ENCODE peak calls at places on chromosome 18, in five cellular contexts. D is NB4, J is body of pancreas, L is gastrocnemius medialis, C is ovary. I is an unnamed sample.

GRCh38 chr18:69951182-69951581 is 3.5 kb upstream of the CD226 start:
- DNase-seq in J (no peak), D (no peak), C (no peak), L (no peak), I (no peak)

GRCh38 chr18:34801769-34802168 is 91.7 kb downstream of the DTNA start:
- DNase-seq in L (no peak), D (no peak), J (no peak), C (no peak), I (no peak)

GRCh38 chr18:37550118-37550875 is 15.3 kb downstream of the CELF4 start:
- DNase-seq in D (no peak), L (no peak), J (no peak), C (no peak), I (no peak)

GRCh38 chr18:45169610-45170009 is 445.7 kb upstream of the SLC14A2 start:
- DNase-seq in D (peak; percentile 75), J (peak; percentile 10), C (no peak), L (peak; percentile 61), I (no peak)

GRCh38 chr18:56380682-56381081 is 257.7 kb downstream of the TXNL1 start:
- DNase-seq in L (no peak), C (no peak), J (no peak), D (no peak), I (no peak)

GRCh38 chr18:24271381-24272331 is 126.0 kb downstream of the OSBPL1A start:
- DNase-seq in J (peak; percentile 85), L (peak; percentile 77), D (peak; percentile 66), C (peak; percentile 76), I (no peak)

GRCh38 chr18:10270160-10270571 is 184.3 kb upstream of the APCDD1 start:
- DNase-seq in J (peak; percentile 57), D (no peak), C (peak; percentile 64), L (no peak), I (no peak)

GRCh38 chr18:58429442-58429841 is 199.4 kb downstream of the ALPK2 start:
- DNase-seq in C (no peak), D (no peak), L (no peak), J (peak; percentile 67), I (no peak)

GRCh38 chr18:41731887-41732286 is 223.1 kb upstream of the PIK3C3 start:
- DNase-seq in D (no peak), C (no peak), L (no peak), J (no peak), I (no peak)

GRCh38 chr18:54931152-54931551 is 28.1 kb downstream of the CCDC68 start:
- DNase-seq in D (no peak), C (no peak), J (no peak), L (no peak), I (no peak)

GRCh38 chr18:22322251-22322691 is 95.4 kb downstream of the CTAGE1 start:
- DNase-seq in C (peak; percentile 42), D (no peak), J (no peak), L (no peak), I (no peak)

GRCh38 chr18:12377556-12378553 is 828 bp upstream of the AFG3L2 start:
- DNase-seq in C (no peak), D (no peak), J (no peak), L (no peak), I (no peak)
- TF ChIP-seq CTCF in C (peak; percentile 56), D (no peak), J (no peak), L (no peak), I (peak; percentile 9)

DNA sequence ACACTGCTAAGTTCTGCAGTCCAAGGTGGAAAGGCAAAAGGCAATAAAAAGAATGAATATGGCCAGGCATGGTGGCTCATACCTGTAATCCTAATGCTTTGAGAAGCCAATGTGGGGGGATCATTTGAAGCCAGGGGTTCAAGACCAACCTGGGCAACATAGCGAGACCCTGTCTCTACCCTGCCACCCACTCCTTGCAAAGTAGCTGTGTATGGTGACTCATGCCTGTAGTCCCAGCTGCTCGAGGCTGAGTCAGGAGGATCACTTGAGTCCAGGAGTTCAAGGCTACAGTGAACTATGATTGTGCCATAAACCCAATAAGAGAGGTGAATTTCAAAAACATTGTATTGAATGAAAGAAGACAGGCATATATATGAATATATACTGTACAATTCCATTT is 2.4 kb downstream of the MYL12B start:
- DNase-seq in L (no peak), C (no peak), D (peak; percentile 37), J (peak; percentile 25), I (no peak)
- H3K4me3 ChIP-seq in L (peak overlapping the region; percentile 80), C (no peak overlapping the region), D (peak overlapping the region; percentile 99), J (no peak overlapping the region), I (peak overlapping the region; percentile 86)

GRCh38 chr18:79485788-79486355 is 90.1 kb downstream of the NFATC1 start:
- DNase-seq in L (no peak), C (peak; percentile 29), D (peak; percentile 21), J (no peak), I (no peak)
- TF ChIP-seq POLR2A in L (no peak), C (no peak), D (no peak), J (no peak), I (no peak)

DNA sequence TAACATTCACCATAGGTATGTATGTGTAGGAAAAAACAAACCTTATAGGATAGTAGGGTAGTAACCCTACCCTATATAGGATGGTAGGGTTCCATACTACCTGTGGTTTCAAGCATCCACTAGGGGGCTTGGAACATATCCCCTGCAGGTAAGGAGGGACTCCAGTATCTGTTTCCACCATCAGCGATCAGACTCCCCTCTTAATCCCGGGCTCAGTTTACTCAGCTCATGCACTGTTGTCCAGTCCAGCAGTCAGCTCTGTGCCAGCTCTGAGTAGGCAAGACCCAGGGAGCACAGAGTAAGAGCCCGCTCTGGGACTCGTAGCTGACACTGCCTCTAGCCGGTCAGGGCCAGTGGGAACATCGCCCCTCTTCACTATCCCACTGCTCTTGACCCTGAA is 61.7 kb downstream of the MEX3C start:
- DNase-seq in L (no peak), D (peak; percentile 11), C (no peak), J (no peak), I (no peak)
- TF ChIP-seq CTCF in L (no peak), D (peak; percentile 42), C (no peak), J (no peak), I (peak; percentile 19)

DNA sequence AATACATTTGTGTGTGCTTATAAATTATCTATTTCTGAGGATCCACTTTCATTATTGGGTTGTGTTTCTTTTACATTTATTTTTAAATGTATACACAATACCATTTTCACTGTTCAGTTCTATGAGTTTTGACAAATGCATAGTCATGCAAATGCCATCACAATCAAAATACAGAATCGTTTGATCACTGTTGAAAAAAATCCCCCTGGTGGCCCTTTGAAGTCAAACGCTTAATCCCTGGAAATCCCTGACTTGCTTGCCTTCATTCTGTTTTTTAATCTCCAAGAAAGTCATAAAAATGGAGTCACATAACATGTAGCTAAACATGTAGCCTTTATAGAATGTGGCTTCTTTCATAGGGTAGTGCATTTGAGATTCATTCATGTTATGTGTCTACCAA is 173.3 kb downstream of the GALR1 start:
- DNase-seq in L (no peak), C (no peak), J (no peak), D (peak; percentile 14), I (no peak)
- H3K4me3 ChIP-seq in L (no peak overlapping the region), C (no peak overlapping the region), J (no peak overlapping the region), D (no peak overlapping the region), I (no peak overlapping the region)

I was measured in esophagus squamous epithelium.